ENCODE peak calls at places on chromosomes 3 and 15, in seven cellular contexts. One of them, this sample, is unnamed.

GRCh38 chr3:190183121-190183520 is 62.4 kb upstream of the P3H2 start:
- DNase-seq in GM23248: peak; percentile 94
- DNase-seq in neuronal stem cell: peak; percentile 43
- DNase-seq in IMR-90: peak; percentile 98
- DNase-seq in HepG2: no peak
- DNase-seq in PC-3: peak; percentile 77
- DNase-seq in neural progenitor cell: peak; percentile 23
- DNase-seq in this sample: no peak

GRCh38 chr3:116864627-116864927 is 155.0 kb downstream of the TUSC7 start:
- DNase-seq in GM23248: no peak
- DNase-seq in neuronal stem cell: no peak
- DNase-seq in IMR-90: no peak
- DNase-seq in HepG2: no peak
- DNase-seq in PC-3: no peak
- DNase-seq in neural progenitor cell: no peak
- DNase-seq in this sample: no peak

GRCh38 chr3:195153121-195153520 is 117.8 kb downstream of the XXYLT1 start:
- DNase-seq in GM23248: no peak
- DNase-seq in neuronal stem cell: no peak
- DNase-seq in IMR-90: peak; percentile 17
- DNase-seq in HepG2: no peak
- DNase-seq in PC-3: no peak
- DNase-seq in neural progenitor cell: peak; percentile 71
- DNase-seq in this sample: no peak

GRCh38 chr3:58237940-58238681 is 519 bp downstream of the ABHD6 start:
- DNase-seq in GM23248: peak; percentile 70
- DNase-seq in neuronal stem cell: peak; percentile 29
- DNase-seq in IMR-90: peak; percentile 21
- DNase-seq in HepG2: peak; percentile 48
- DNase-seq in PC-3: peak; percentile 43
- DNase-seq in neural progenitor cell: peak; percentile 58
- DNase-seq in this sample: peak; percentile 71

GRCh38 chr3:190325923-190326322 is 3.7 kb upstream of the CLDN1 start:
- DNase-seq in GM23248: peak; percentile 45
- DNase-seq in neuronal stem cell: no peak
- DNase-seq in IMR-90: peak; percentile 54
- DNase-seq in HepG2: no peak
- DNase-seq in PC-3: no peak
- DNase-seq in neural progenitor cell: no peak
- DNase-seq in this sample: no peak

GRCh38 chr3:152909180-152909883 is 74.4 kb downstream of the P2RY1 start:
- DNase-seq in GM23248: peak; percentile 52
- DNase-seq in neuronal stem cell: no peak
- DNase-seq in IMR-90: peak; percentile 0
- DNase-seq in HepG2: no peak
- DNase-seq in PC-3: peak; percentile 9
- DNase-seq in neural progenitor cell: no peak
- DNase-seq in this sample: no peak

GRCh38 chr3:88057650-88058321 is 1.0 kb downstream of the CGGBP1 start:
- DNase-seq in GM23248: peak; percentile 62
- DNase-seq in neuronal stem cell: peak; percentile 2
- DNase-seq in IMR-90: peak; percentile 20
- DNase-seq in HepG2: no peak
- DNase-seq in PC-3: no peak
- DNase-seq in neural progenitor cell: peak; percentile 26
- DNase-seq in this sample: no peak

GRCh38 chr3:143035466-143036214 is 34.3 kb downstream of the U2SURP start:
- DNase-seq in GM23248: peak; percentile 69
- DNase-seq in neuronal stem cell: no peak
- DNase-seq in IMR-90: peak; percentile 4
- DNase-seq in HepG2: no peak
- DNase-seq in PC-3: no peak
- DNase-seq in neural progenitor cell: no peak
- DNase-seq in this sample: no peak

GRCh38 chr15:100097342-100097899 is 244.4 kb downstream of the ADAMTS17 start:
- DNase-seq in GM23248: no peak
- DNase-seq in neuronal stem cell: no peak
- DNase-seq in IMR-90: no peak
- DNase-seq in HepG2: no peak
- DNase-seq in PC-3: no peak
- DNase-seq in neural progenitor cell: no peak
- DNase-seq in this sample: no peak

GRCh38 chr3:140748171-140748570 is 70.3 kb downstream of the TRIM42 start:
- DNase-seq in GM23248: no peak
- DNase-seq in neuronal stem cell: no peak
- DNase-seq in IMR-90: no peak
- DNase-seq in HepG2: no peak
- DNase-seq in PC-3: no peak
- DNase-seq in neural progenitor cell: no peak
- DNase-seq in this sample: no peak

GRCh38 chr3:183662099-183662498 is 26.7 kb downstream of the KLHL24 start:
- DNase-seq in GM23248: peak; percentile 33
- DNase-seq in neuronal stem cell: no peak
- DNase-seq in IMR-90: no peak
- DNase-seq in HepG2: no peak
- DNase-seq in PC-3: no peak
- DNase-seq in neural progenitor cell: no peak
- DNase-seq in this sample: no peak

GRCh38 chr3:179181993-179182551 is 33.9 kb downstream of the PIK3CA start:
- DNase-seq in GM23248: peak; percentile 56
- DNase-seq in neuronal stem cell: no peak
- DNase-seq in IMR-90: peak; percentile 46
- DNase-seq in HepG2: no peak
- DNase-seq in PC-3: peak; percentile 19
- DNase-seq in neural progenitor cell: no peak
- DNase-seq in this sample: no peak

DNA sequence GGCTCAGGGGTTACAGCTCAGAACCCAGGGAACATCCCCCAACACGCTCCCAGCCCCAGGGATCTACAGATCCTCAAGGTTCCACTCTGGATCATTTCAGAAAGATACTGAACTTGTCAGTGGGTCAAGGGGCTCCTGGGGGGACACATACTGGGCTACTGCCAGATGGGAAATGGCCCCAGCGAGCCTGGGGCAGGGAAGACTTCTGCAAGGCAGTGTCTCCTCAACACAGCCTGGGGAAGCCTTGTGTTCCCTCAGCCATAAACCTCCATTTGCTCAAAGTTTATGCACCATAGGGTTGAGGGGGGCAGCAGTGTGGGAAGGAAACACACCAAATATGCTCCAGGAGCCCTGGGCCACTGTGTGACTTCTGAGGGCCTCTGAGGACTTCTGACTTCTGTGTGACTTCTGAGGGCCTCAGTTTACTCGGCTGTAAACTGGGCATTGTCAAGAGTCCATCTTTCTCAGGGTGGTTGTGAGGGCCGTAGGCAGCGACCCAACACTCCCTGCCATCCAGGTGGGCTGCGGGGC is 58.4 kb downstream of the IQSEC1 start:
- DNase-seq in GM23248: no peak
- DNase-seq in neuronal stem cell: no peak
- DNase-seq in IMR-90: no peak
- DNase-seq in HepG2: no peak
- DNase-seq in PC-3: no peak
- DNase-seq in neural progenitor cell: no peak
- DNase-seq in this sample: no peak
- H3K4me1 ChIP-seq in GM23248: peaks cover 18% of the 10 kb centered on the region
- H3K4me1 ChIP-seq in neuronal stem cell: peaks cover 44% of the 10 kb centered on the region
- H3K4me1 ChIP-seq in IMR-90: peaks cover 15% of the 10 kb centered on the region
- H3K4me1 ChIP-seq in HepG2: peaks cover 8% of the 10 kb centered on the region
- H3K4me1 ChIP-seq in PC-3: peaks cover 9% of the 10 kb centered on the region
- H3K4me1 ChIP-seq in neural progenitor cell: peaks cover 56% of the 10 kb centered on the region
- H3K4me1 ChIP-seq in this sample: no peaks in the 10 kb centered on the region

DNA sequence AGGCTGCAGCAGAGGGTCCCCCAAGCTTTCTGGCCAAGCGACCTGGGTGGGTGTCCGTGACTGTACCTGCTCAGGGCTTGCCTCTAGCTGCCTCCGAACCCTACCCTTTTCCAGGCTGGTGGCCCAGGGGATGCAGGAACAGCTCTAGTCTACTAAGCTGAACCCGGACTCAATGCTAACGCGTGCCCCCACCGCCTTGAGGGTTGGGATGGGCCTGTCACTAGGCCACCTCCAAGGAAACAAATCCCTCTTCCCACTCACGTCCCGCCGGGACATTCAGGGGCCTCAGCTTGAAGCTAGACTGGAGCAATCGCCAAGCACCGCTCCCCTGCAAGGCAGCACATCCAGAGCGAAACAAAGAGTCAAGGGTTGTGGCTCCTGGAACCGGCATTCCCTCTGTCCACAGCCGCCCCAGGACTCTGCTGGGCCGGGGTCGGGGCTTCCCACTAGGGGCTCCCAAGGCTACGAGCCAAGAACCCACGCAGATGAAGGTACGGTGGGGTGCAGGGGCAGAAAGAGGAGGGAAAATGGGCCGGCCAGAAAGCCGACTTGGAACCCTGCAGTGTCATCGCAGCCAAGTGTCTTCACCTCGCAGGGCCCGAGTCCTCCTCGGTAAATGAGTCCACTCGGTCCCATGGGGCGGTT is 2.9 kb downstream of the FBXL22 start:
- DNase-seq in GM23248: peak; percentile 57
- DNase-seq in neuronal stem cell: peak; percentile 36
- DNase-seq in IMR-90: no peak
- DNase-seq in HepG2: no peak
- DNase-seq in PC-3: peak; percentile 17
- DNase-seq in neural progenitor cell: peak; percentile 61
- DNase-seq in this sample: peak; percentile 54
- H3K9ac ChIP-seq in GM23248: peak overlapping the region; percentile 88
- H3K9ac ChIP-seq in neuronal stem cell: peak overlapping the region; percentile 86
- H3K9ac ChIP-seq in IMR-90: peak overlapping the region; percentile 72
- H3K9ac ChIP-seq in HepG2: peak overlapping the region; percentile 83
- H3K9ac ChIP-seq in PC-3: peak overlapping the region; percentile 75
- H3K9ac ChIP-seq in neural progenitor cell: no peak overlapping the region
- H3K9ac ChIP-seq in this sample: peak overlapping the region; percentile 83

GRCh38 chr3:159791336-159791735 is 197.3 kb upstream of the IL12A start:
- DNase-seq in GM23248: no peak
- DNase-seq in neuronal stem cell: no peak
- DNase-seq in IMR-90: no peak
- DNase-seq in HepG2: no peak
- DNase-seq in PC-3: no peak
- DNase-seq in neural progenitor cell: no peak
- DNase-seq in this sample: no peak
- H3K27ac ChIP-seq in GM23248: no peak overlapping the region
- H3K27ac ChIP-seq in neuronal stem cell: no peak overlapping the region
- H3K27ac ChIP-seq in IMR-90: no peak overlapping the region
- H3K27ac ChIP-seq in HepG2: no peak overlapping the region
- H3K27ac ChIP-seq in PC-3: no peak overlapping the region
- H3K27ac ChIP-seq in neural progenitor cell: no peak overlapping the region
- H3K27ac ChIP-seq in this sample: no peak overlapping the region

GRCh38 chr3:98744283-98744682 is 18.9 kb upstream of the ST3GAL6 start:
- DNase-seq in GM23248: no peak
- DNase-seq in neuronal stem cell: no peak
- DNase-seq in IMR-90: no peak
- DNase-seq in HepG2: no peak
- DNase-seq in PC-3: peak; percentile 38
- DNase-seq in neural progenitor cell: no peak
- DNase-seq in this sample: no peak

GRCh38 chr3:98745718-98746117 is 17.4 kb upstream of the ST3GAL6 start:
- DNase-seq in GM23248: no peak
- DNase-seq in neuronal stem cell: no peak
- DNase-seq in IMR-90: no peak
- DNase-seq in HepG2: no peak
- DNase-seq in PC-3: no peak
- DNase-seq in neural progenitor cell: no peak
- DNase-seq in this sample: no peak

GRCh38 chr3:98740324-98740723 is 22.8 kb upstream of the ST3GAL6 start:
- DNase-seq in GM23248: no peak
- DNase-seq in neuronal stem cell: no peak
- DNase-seq in IMR-90: no peak
- DNase-seq in HepG2: no peak
- DNase-seq in PC-3: no peak
- DNase-seq in neural progenitor cell: no peak
- DNase-seq in this sample: no peak

GRCh38 chr3:98741121-98741716 is 21.9 kb upstream of the ST3GAL6 start:
- DNase-seq in GM23248: no peak
- DNase-seq in neuronal stem cell: no peak
- DNase-seq in IMR-90: peak; percentile 70
- DNase-seq in HepG2: peak; percentile 27
- DNase-seq in PC-3: peak; percentile 71
- DNase-seq in neural progenitor cell: no peak
- DNase-seq in this sample: no peak

DNA sequence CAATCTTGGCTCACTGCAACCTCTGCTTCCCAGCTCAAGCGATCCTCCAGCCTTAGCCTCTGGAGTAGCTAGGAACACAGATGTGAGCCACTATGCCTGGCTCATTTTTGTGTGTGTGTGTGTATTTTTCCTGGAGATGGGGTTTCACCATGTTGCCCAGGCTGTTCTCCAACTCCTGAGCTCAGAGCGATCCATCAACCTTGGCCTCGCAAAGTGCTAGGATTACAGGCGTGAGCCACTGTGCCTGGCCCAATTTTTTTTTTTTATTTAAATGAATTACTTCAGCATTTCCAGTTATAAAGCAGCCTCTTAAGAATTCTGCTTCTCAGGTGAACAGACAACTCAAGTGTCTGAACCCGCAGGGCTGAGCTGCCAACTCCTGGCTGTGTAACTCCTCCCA is 20.1 kb upstream of the ST3GAL6 start:
- DNase-seq in GM23248: no peak
- DNase-seq in neuronal stem cell: no peak
- DNase-seq in IMR-90: no peak
- DNase-seq in HepG2: no peak
- DNase-seq in PC-3: no peak
- DNase-seq in neural progenitor cell: no peak
- DNase-seq in this sample: no peak
- H3K4me1 ChIP-seq in GM23248: no peaks in the 10 kb centered on the region
- H3K4me1 ChIP-seq in neuronal stem cell: peaks cover 1% of the 10 kb centered on the region
- H3K4me1 ChIP-seq in IMR-90: no peaks in the 10 kb centered on the region
- H3K4me1 ChIP-seq in HepG2: peaks cover 82% of the 10 kb centered on the region
- H3K4me1 ChIP-seq in PC-3: peaks cover 24% of the 10 kb centered on the region
- H3K4me1 ChIP-seq in neural progenitor cell: no peaks in the 10 kb centered on the region
- H3K4me1 ChIP-seq in this sample: no peaks in the 10 kb centered on the region

GRCh38 chr3:156473341-156473740 is 81.6 kb downstream of the SSR3 start:
- DNase-seq in GM23248: no peak
- DNase-seq in neuronal stem cell: no peak
- DNase-seq in IMR-90: no peak
- DNase-seq in HepG2: no peak
- DNase-seq in PC-3: no peak
- DNase-seq in neural progenitor cell: no peak
- DNase-seq in this sample: no peak
- H3K9ac ChIP-seq in GM23248: no peak overlapping the region
- H3K9ac ChIP-seq in neuronal stem cell: no peak overlapping the region
- H3K9ac ChIP-seq in IMR-90: no peak overlapping the region
- H3K9ac ChIP-seq in HepG2: no peak overlapping the region
- H3K9ac ChIP-seq in PC-3: no peak overlapping the region
- H3K9ac ChIP-seq in neural progenitor cell: no peak overlapping the region
- H3K9ac ChIP-seq in this sample: no peak overlapping the region

This sample was measured in colonic mucosa.